ENCODE peak calls at places on chromosomes 16 and 17, in six cellular contexts. A is lower lobe of right lung, K is Karpas-422, V is SK-N-SH, Z is heart right ventricle, I is HCT116. F is an unnamed sample. For H3K9me3 and H3K4me1, the result is how much of the 10 kb centered on the place peaks cover.

GRCh38 chr17:78252111-78252634 is 20.7 kb downstream of the TMEM235 start:
- DNase-seq in A (no peak), K (peak), V (no peak), Z (no peak), I (no peak), F (no peak)

GRCh38 chr16:82848013-82848412 is 221.2 kb downstream of the CDH13 start:
- DNase-seq in A (no peak), K (no peak), V (no peak), Z (peak), I (no peak), F (no peak)

GRCh38 chr16:29909398-29909797 is 9.1 kb downstream of the ASPHD1 start:
- DNase-seq in A (no peak), K (no peak), V (no peak), Z (no peak), I (no peak), F (no peak)

GRCh38 chr17:42675984-42676423 is 790 bp downstream of the PLEKHH3 start:
- DNase-seq in A (peak), K (no peak), V (peak), Z (peak), I (no peak), F (peak)

GRCh38 chr17:3665834-3666233 is 2.5 kb downstream of the TAX1BP3 start:
- DNase-seq in A (no peak), K (no peak), V (no peak), Z (peak), I (no peak), F (no peak)

GRCh38 chr16:66924527-66925321 is 611 bp downstream of the RRAD start:
- DNase-seq in A (peak), K (no peak), V (peak), Z (no peak), I (no peak), F (peak)

GRCh38 chr17:38329808-38330730 is 13.7 kb downstream of the GPR179 start:
- DNase-seq in A (no peak), K (no peak), V (peak), Z (no peak), I (no peak), F (no peak)

GRCh38 chr17:19728114-19728495 is 11.7 kb upstream of the SLC47A2 start:
- DNase-seq in A (peak), K (no peak), V (peak), Z (peak), I (no peak), F (no peak)

GRCh38 chr17:74957935-74958549 is 14.5 kb downstream of the HID1 start:
- DNase-seq in A (peak), K (peak), V (peak), Z (peak), I (no peak), F (peak)

GRCh38 chr17:35025541-35025940 is 38.0 kb downstream of the RFFL start:
- DNase-seq in A (no peak), K (no peak), V (no peak), Z (no peak), I (no peak), F (no peak)

GRCh38 chr16:83733301-83733700 is 74.5 kb upstream of the HSBP1 start:
- DNase-seq in A (no peak), K (no peak), V (no peak), Z (no peak), I (no peak), F (no peak)

GRCh38 chr16:82047787-82048186 is 12.7 kb downstream of the HSD17B2 start:
- DNase-seq in A (no peak), K (no peak), V (no peak), Z (no peak), I (no peak), F (no peak)

GRCh38 chr16:84995666-84996065 is 15.7 kb downstream of the ZDHHC7 start:
- DNase-seq in A (peak), K (no peak), V (no peak), Z (no peak), I (no peak), F (no peak)

GRCh38 chr16:24755201-24755874 is 25.9 kb downstream of the TNRC6A start:
- DNase-seq in A (no peak), K (no peak), V (no peak), Z (no peak), I (no peak), F (peak)

DNA sequence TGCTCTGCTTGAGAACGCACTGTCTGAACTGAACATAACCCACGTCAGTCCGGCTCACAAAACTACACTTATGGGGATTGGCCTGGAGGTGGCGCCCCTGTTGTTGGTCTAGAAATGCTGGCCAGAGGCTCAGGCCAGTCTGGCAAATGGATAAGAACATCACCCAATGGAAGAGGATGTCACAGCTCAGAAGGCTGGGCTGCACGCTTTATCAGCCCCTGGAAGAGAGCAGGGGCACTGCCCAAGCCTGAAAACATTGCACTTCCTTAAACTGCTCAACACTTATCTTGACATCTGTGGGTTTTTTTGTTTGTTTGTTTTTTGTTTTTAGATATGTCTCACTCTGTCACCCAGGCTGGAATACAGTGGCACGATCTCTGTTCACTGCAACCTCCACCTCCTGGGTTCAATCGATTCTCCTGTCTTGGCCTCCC is 24.8 kb upstream of the BPTF start:
- DNase-seq in A (peak), K (peak), V (peak), Z (peak), I (peak), F (peak)
- H3K4me3 ChIP-seq in A (no peak), K (no peak), V (no peak), Z (no peak), I (no peak), F (no peak)

GRCh38 chr17:57380055-57380356 is 123.7 kb downstream of the MSI2 start:
- DNase-seq in A (no peak), K (no peak), V (no peak), Z (no peak), I (no peak), F (peak)
- H3K9me3 ChIP-seq in A (under half), K (under half), V (under half), Z (under half), I (under half), F (under half)

DNA sequence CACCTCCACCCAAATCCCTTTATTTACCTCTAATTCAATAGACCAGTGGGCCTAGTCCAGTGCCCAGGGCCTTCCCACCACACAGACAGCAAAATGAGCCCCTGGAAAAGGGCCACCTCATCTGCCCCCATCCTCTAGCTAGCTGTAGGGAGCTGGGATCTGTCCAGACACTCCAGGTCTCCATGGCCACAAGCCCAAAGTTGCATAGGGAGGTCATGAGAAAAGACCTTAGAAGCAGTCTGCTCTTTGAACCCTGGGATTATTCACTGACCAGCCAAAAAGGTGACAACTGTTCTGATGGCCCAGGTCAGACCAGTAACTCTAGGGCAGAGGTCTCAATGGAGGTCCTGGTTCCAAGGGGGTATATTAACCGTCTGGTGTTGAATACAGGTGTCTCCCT is 2.0 kb downstream of the CUEDC1 start:
- DNase-seq in A (no peak), K (no peak), V (no peak), Z (no peak), I (no peak), F (no peak)
- H3K4me1 ChIP-seq in A (half or more), K (half or more), V (under half), Z (half or more), I (half or more), F (under half)

GRCh38 chr17:8885968-8886674 is 18.6 kb upstream of the PIK3R6 start:
- DNase-seq in A (peak), K (no peak), V (no peak), Z (no peak), I (peak), F (peak)
- H3K4me3 ChIP-seq in A (no peak), K (no peak), V (no peak), Z (no peak), I (peak), F (no peak)

GRCh38 chr17:82948957-82949356 is 109.1 kb upstream of the ZNF750 start:
- DNase-seq in A (peak), K (no peak), V (no peak), Z (no peak), I (no peak), F (no peak)

GRCh38 chr17:82949984-82950383 is 110.2 kb upstream of the ZNF750 start:
- DNase-seq in A (peak), K (no peak), V (no peak), Z (no peak), I (no peak), F (no peak)

GRCh38 chr17:82948081-82948511 is 108.3 kb upstream of the ZNF750 start:
- DNase-seq in A (peak), K (no peak), V (no peak), Z (no peak), I (no peak), F (no peak)

GRCh38 chr17:82950525-82951102 is 110.8 kb upstream of the ZNF750 start:
- DNase-seq in A (peak), K (no peak), V (no peak), Z (no peak), I (no peak), F (no peak)

DNA sequence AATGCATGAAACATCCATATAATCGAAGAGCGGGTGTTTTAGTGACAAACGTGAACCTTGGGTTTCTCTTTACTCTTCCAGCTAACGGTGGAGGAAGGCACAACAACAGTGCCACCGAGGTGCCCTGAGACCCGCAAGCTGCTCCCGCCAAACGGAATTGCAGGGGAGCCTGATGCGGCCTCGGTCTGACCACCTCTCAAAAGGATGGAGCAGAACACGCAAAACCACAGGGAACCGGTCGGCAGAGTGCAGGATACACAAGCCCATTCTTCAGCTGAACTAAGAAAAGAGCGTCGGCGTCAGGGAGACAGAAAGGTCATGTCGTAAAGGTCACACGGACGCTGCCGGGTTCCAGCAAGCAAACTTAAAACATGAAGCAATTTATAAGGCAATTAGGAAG is 109.5 kb upstream of the ZNF750 start:
- DNase-seq in A (peak), K (no peak), V (no peak), Z (no peak), I (no peak), F (no peak)
- H3K9me3 ChIP-seq in A (under half), K (half or more), V (under half), Z (under half), I (under half), F (under half)

F was measured in HAP-1.